ENCODE peak calls at places on chromosomes 3 and 15, in nine cellular contexts. One of them, this sample, is unnamed.

GRCh38 chr3:128382221-128382807 is 84.4 kb downstream of the DNAJB8 start:
- DNase-seq in tibial nerve: no peak
- DNase-seq in IMR-90: no peak
- DNase-seq in GM12892: no peak
- DNase-seq in anterior cingulate cortex: no peak
- DNase-seq in effector CD4-positive, alpha-beta T cell: no peak
- DNase-seq in activated gamma-delta T cell treated with Interleukin-2 at 50 U/mL for 16 hours: no peak
- DNase-seq in midbrain: peak; percentile 11
- DNase-seq in AG08396: no peak
- DNase-seq in this sample: no peak

GRCh38 chr3:99250272-99250671 is 348.8 kb upstream of the DCBLD2 start:
- DNase-seq in tibial nerve: no peak
- DNase-seq in IMR-90: peak; percentile 58
- DNase-seq in GM12892: no peak
- DNase-seq in anterior cingulate cortex: no peak
- DNase-seq in effector CD4-positive, alpha-beta T cell: no peak
- DNase-seq in activated gamma-delta T cell treated with Interleukin-2 at 50 U/mL for 16 hours: no peak
- DNase-seq in midbrain: no peak
- DNase-seq in AG08396: no peak
- DNase-seq in this sample: no peak

GRCh38 chr3:52392216-52392930 is 52.5 kb downstream of the SEMA3G start:
- DNase-seq in tibial nerve: no peak
- DNase-seq in IMR-90: no peak
- DNase-seq in GM12892: no peak
- DNase-seq in anterior cingulate cortex: no peak
- DNase-seq in effector CD4-positive, alpha-beta T cell: no peak
- DNase-seq in activated gamma-delta T cell treated with Interleukin-2 at 50 U/mL for 16 hours: no peak
- DNase-seq in midbrain: no peak
- DNase-seq in AG08396: no peak
- DNase-seq in this sample: no peak

GRCh38 chr3:86785381-86785780 is 205.6 kb downstream of the VGLL3 start:
- DNase-seq in tibial nerve: no peak
- DNase-seq in IMR-90: peak; percentile 72
- DNase-seq in GM12892: no peak
- DNase-seq in anterior cingulate cortex: no peak
- DNase-seq in effector CD4-positive, alpha-beta T cell: no peak
- DNase-seq in activated gamma-delta T cell treated with Interleukin-2 at 50 U/mL for 16 hours: no peak
- DNase-seq in midbrain: peak; percentile 32
- DNase-seq in AG08396: peak; percentile 8
- DNase-seq in this sample: no peak

GRCh38 chr3:39752751-39753150 is 56.7 kb upstream of the MYRIP start:
- DNase-seq in tibial nerve: no peak
- DNase-seq in IMR-90: no peak
- DNase-seq in GM12892: no peak
- DNase-seq in anterior cingulate cortex: no peak
- DNase-seq in effector CD4-positive, alpha-beta T cell: no peak
- DNase-seq in activated gamma-delta T cell treated with Interleukin-2 at 50 U/mL for 16 hours: no peak
- DNase-seq in midbrain: no peak
- DNase-seq in AG08396: no peak
- DNase-seq in this sample: no peak

GRCh38 chr3:134079761-134080160 is 50.0 kb upstream of the SLCO2A1 start:
- DNase-seq in tibial nerve: no peak
- DNase-seq in IMR-90: no peak
- DNase-seq in GM12892: no peak
- DNase-seq in anterior cingulate cortex: no peak
- DNase-seq in effector CD4-positive, alpha-beta T cell: no peak
- DNase-seq in activated gamma-delta T cell treated with Interleukin-2 at 50 U/mL for 16 hours: no peak
- DNase-seq in midbrain: no peak
- DNase-seq in AG08396: no peak
- DNase-seq in this sample: no peak

GRCh38 chr3:158792709-158793108 is 9.1 kb upstream of the MFSD1 start:
- DNase-seq in tibial nerve: no peak
- DNase-seq in IMR-90: peak; percentile 95
- DNase-seq in GM12892: no peak
- DNase-seq in anterior cingulate cortex: no peak
- DNase-seq in effector CD4-positive, alpha-beta T cell: no peak
- DNase-seq in activated gamma-delta T cell treated with Interleukin-2 at 50 U/mL for 16 hours: no peak
- DNase-seq in midbrain: no peak
- DNase-seq in AG08396: peak; percentile 50
- DNase-seq in this sample: no peak

GRCh38 chr3:134407247-134407640 is 33.0 kb upstream of the AMOTL2 start:
- DNase-seq in tibial nerve: peak; percentile 39
- DNase-seq in IMR-90: peak; percentile 32
- DNase-seq in GM12892: no peak
- DNase-seq in anterior cingulate cortex: no peak
- DNase-seq in effector CD4-positive, alpha-beta T cell: no peak
- DNase-seq in activated gamma-delta T cell treated with Interleukin-2 at 50 U/mL for 16 hours: no peak
- DNase-seq in midbrain: peak; percentile 15
- DNase-seq in AG08396: no peak
- DNase-seq in this sample: no peak

GRCh38 chr3:61858054-61858453 is 296.7 kb downstream of the PTPRG start:
- DNase-seq in tibial nerve: no peak
- DNase-seq in IMR-90: peak; percentile 56
- DNase-seq in GM12892: no peak
- DNase-seq in anterior cingulate cortex: no peak
- DNase-seq in effector CD4-positive, alpha-beta T cell: no peak
- DNase-seq in activated gamma-delta T cell treated with Interleukin-2 at 50 U/mL for 16 hours: no peak
- DNase-seq in midbrain: no peak
- DNase-seq in AG08396: no peak
- DNase-seq in this sample: no peak

GRCh38 chr3:40299130-40299720 is 10.3 kb upstream of the EIF1B start:
- DNase-seq in tibial nerve: no peak
- DNase-seq in IMR-90: no peak
- DNase-seq in GM12892: no peak
- DNase-seq in anterior cingulate cortex: no peak
- DNase-seq in effector CD4-positive, alpha-beta T cell: no peak
- DNase-seq in activated gamma-delta T cell treated with Interleukin-2 at 50 U/mL for 16 hours: no peak
- DNase-seq in midbrain: no peak
- DNase-seq in AG08396: no peak
- DNase-seq in this sample: no peak

GRCh38 chr3:49794431-49794830 is 5.2 kb downstream of the CDHR4 start:
- DNase-seq in tibial nerve: no peak
- DNase-seq in IMR-90: no peak
- DNase-seq in GM12892: peak; percentile 5
- DNase-seq in anterior cingulate cortex: no peak
- DNase-seq in effector CD4-positive, alpha-beta T cell: no peak
- DNase-seq in activated gamma-delta T cell treated with Interleukin-2 at 50 U/mL for 16 hours: no peak
- DNase-seq in midbrain: no peak
- DNase-seq in AG08396: no peak
- DNase-seq in this sample: no peak

GRCh38 chr15:86445750-86446149 is 366.1 kb downstream of the AGBL1 start:
- DNase-seq in tibial nerve: no peak
- DNase-seq in IMR-90: no peak
- DNase-seq in GM12892: no peak
- DNase-seq in anterior cingulate cortex: no peak
- DNase-seq in effector CD4-positive, alpha-beta T cell: no peak
- DNase-seq in activated gamma-delta T cell treated with Interleukin-2 at 50 U/mL for 16 hours: no peak
- DNase-seq in midbrain: no peak
- DNase-seq in AG08396: no peak
- DNase-seq in this sample: no peak

GRCh38 chr15:43143203-43143941 is 10.0 kb downstream of the TMEM62 start:
- DNase-seq in tibial nerve: no peak
- DNase-seq in IMR-90: peak; percentile 16
- DNase-seq in GM12892: no peak
- DNase-seq in anterior cingulate cortex: no peak
- DNase-seq in effector CD4-positive, alpha-beta T cell: no peak
- DNase-seq in activated gamma-delta T cell treated with Interleukin-2 at 50 U/mL for 16 hours: no peak
- DNase-seq in midbrain: no peak
- DNase-seq in AG08396: no peak
- DNase-seq in this sample: no peak

GRCh38 chr3:167649731-167650130 is 4.0 kb downstream of the WDR49 start:
- DNase-seq in tibial nerve: no peak
- DNase-seq in IMR-90: no peak
- DNase-seq in GM12892: no peak
- DNase-seq in anterior cingulate cortex: no peak
- DNase-seq in effector CD4-positive, alpha-beta T cell: no peak
- DNase-seq in activated gamma-delta T cell treated with Interleukin-2 at 50 U/mL for 16 hours: no peak
- DNase-seq in midbrain: no peak
- DNase-seq in AG08396: no peak
- DNase-seq in this sample: no peak

GRCh38 chr3:10373686-10374261 is 52.9 kb upstream of the SEC13 start:
- DNase-seq in tibial nerve: no peak
- DNase-seq in IMR-90: peak; percentile 69
- DNase-seq in GM12892: no peak
- DNase-seq in anterior cingulate cortex: no peak
- DNase-seq in effector CD4-positive, alpha-beta T cell: no peak
- DNase-seq in activated gamma-delta T cell treated with Interleukin-2 at 50 U/mL for 16 hours: no peak
- DNase-seq in midbrain: no peak
- DNase-seq in AG08396: no peak
- DNase-seq in this sample: no peak

GRCh38 chr3:48678566-48679380 is 6.9 kb downstream of the NCKIPSD start:
- DNase-seq in tibial nerve: no peak
- DNase-seq in IMR-90: no peak
- DNase-seq in GM12892: no peak
- DNase-seq in anterior cingulate cortex: no peak
- DNase-seq in effector CD4-positive, alpha-beta T cell: no peak
- DNase-seq in activated gamma-delta T cell treated with Interleukin-2 at 50 U/mL for 16 hours: no peak
- DNase-seq in midbrain: no peak
- DNase-seq in AG08396: no peak
- DNase-seq in this sample: no peak